ENCODE peak calls at places on chromosomes 16 and 17, in nine cellular contexts. B is germinal center; I is activated effector memory CD4-positive, alpha-beta T cell treated with anti-CD3 and anti-CD28 coated beads, Interleukin-2, amount 50 U/mL, for 16 hours; M is stimulated activated CD4-positive, alpha-beta T cell treated with anti-CD3 and anti-CD28 coated beads, TNF-alpha, amount 100 ng/mL, for 1 hour; E is Calu3; K is IMR-90; Z is lung; Q is WTC11; H is NCI-H1048. P is an unnamed sample.

GRCh38 chr16:58299757-58300349 is 5.0 kb upstream of the PRSS54 start:
- DNase-seq in Q (peak), M (no peak), Z (no peak), K (peak), B (peak), I (no peak), E (peak), H (no peak), P (no peak)

GRCh38 chr17:31597646-31598387 is 206.3 kb downstream of the RAB11FIP4 start:
- DNase-seq in Z (no peak), B (no peak), E (no peak), H (no peak), M (no peak), K (no peak), Q (no peak), I (no peak), P (no peak)

GRCh38 chr17:66935717-66936116 is 28.8 kb upstream of the CACNG4 start:
- DNase-seq in Q (no peak), K (no peak), B (no peak), Z (no peak), H (no peak), E (no peak), I (no peak), M (no peak), P (no peak)

GRCh38 chr17:2693561-2694380 is 17.8 kb downstream of the CLUH start:
- DNase-seq in I (peak), M (no peak), H (no peak), Q (no peak), Z (no peak), E (no peak), B (no peak), K (no peak), P (no peak)

GRCh38 chr17:59435238-59435637 is 103.8 kb downstream of the YPEL2 start:
- DNase-seq in K (peak), M (no peak), B (no peak), E (no peak), Z (no peak), I (peak), H (no peak), Q (no peak), P (no peak)

GRCh38 chr16:79607587-79607986 is 7.0 kb upstream of the MAF start:
- DNase-seq in M (no peak), K (peak), Z (no peak), Q (no peak), E (no peak), H (no peak), I (no peak), B (no peak), P (no peak)

GRCh38 chr16:17227278-17227677 is 243.5 kb downstream of the XYLT1 start:
- DNase-seq in E (peak), B (no peak), I (no peak), Z (no peak), H (no peak), K (no peak), Q (peak), M (no peak), P (no peak)

GRCh38 chr17:74203439-74204240 is at the start of gene RPL38:
- DNase-seq in H (peak), Q (peak), Z (peak), M (peak), E (peak), B (peak), I (peak), K (peak), P (peak)

GRCh38 chr16:55543470-55543869 is 23.0 kb upstream of the CAPNS2 start:
- DNase-seq in B (no peak), Q (no peak), H (no peak), M (no peak), K (peak), Z (no peak), I (no peak), E (no peak), P (no peak)

GRCh38 chr17:2011421-2012371 is 13.4 kb downstream of the RTN4RL1 start:
- DNase-seq in I (no peak), Z (peak), M (no peak), Q (no peak), K (no peak), E (peak), B (no peak), H (no peak), P (no peak)

GRCh38 chr17:81429813-81430510 is 34.7 kb downstream of the BAHCC1 start:
- DNase-seq in H (no peak), M (no peak), B (no peak), K (no peak), Z (no peak), E (no peak), Q (no peak), I (no peak), P (no peak)

GRCh38 chr17:1208966-1209365 is 29.2 kb upstream of the ABR start:
- DNase-seq in I (no peak), K (no peak), H (no peak), Q (no peak), Z (no peak), E (no peak), M (no peak), B (no peak), P (no peak)

GRCh38 chr17:76716146-76716833 is 5.5 kb upstream of the MXRA7 start:
- DNase-seq in Z (peak), E (no peak), I (peak), Q (no peak), M (peak), B (no peak), H (no peak), K (peak), P (no peak)

GRCh38 chr17:7122386-7122785 is 7.8 kb upstream of the ASGR2 start:
- DNase-seq in H (no peak), Z (no peak), M (no peak), Q (no peak), B (no peak), I (no peak), E (no peak), K (peak), P (no peak)

GRCh38 chr17:17561408-17562144 is 29.9 kb downstream of the PEMT start:
- DNase-seq in B (no peak), Q (no peak), Z (peak), I (no peak), E (no peak), H (no peak), M (no peak), K (no peak), P (no peak)